ENCODE peak calls at places on chromosomes 12 and 14, in five cellular contexts. One of them, this sample, is unnamed.

GRCh38 chr12:46354799-46355194 is 17.8 kb downstream of the SLC38A2 start:
- DNase-seq in sigmoid colon: no peak
- DNase-seq in omental fat pad: no peak
- DNase-seq in GM23338: no peak
- DNase-seq in cardiac muscle cell: no peak
- DNase-seq in this sample: no peak

GRCh38 chr14:71714225-71714624 is 218.0 kb upstream of the RGS6 start:
- DNase-seq in GM23338: no peak
- DNase-seq in cardiac muscle cell: no peak
- DNase-seq in sigmoid colon: no peak
- DNase-seq in omental fat pad: no peak
- DNase-seq in this sample: no peak

GRCh38 chr12:89348894-89349669 is 3.2 kb downstream of the DUSP6 start:
- DNase-seq in GM23338: no peak
- DNase-seq in sigmoid colon: no peak
- DNase-seq in omental fat pad: no peak
- DNase-seq in cardiac muscle cell: no peak
- DNase-seq in this sample: no peak

GRCh38 chr14:102692334-102692733 is 84.9 kb upstream of the TRAF3 start:
- DNase-seq in GM23338: no peak
- DNase-seq in omental fat pad: no peak
- DNase-seq in cardiac muscle cell: no peak
- DNase-seq in sigmoid colon: no peak
- DNase-seq in this sample: no peak

GRCh38 chr12:106957617-106958016 is 1.9 kb downstream of the TMEM263 start:
- DNase-seq in cardiac muscle cell: no peak
- DNase-seq in GM23338: no peak
- DNase-seq in sigmoid colon: no peak
- DNase-seq in omental fat pad: no peak
- DNase-seq in this sample: no peak

GRCh38 chr12:66352197-66352596 is 49.9 kb downstream of the HELB start:
- DNase-seq in sigmoid colon: no peak
- DNase-seq in omental fat pad: no peak
- DNase-seq in cardiac muscle cell: peak
- DNase-seq in GM23338: peak
- DNase-seq in this sample: no peak

GRCh38 chr12:113333877-113334785 is 778 bp downstream of the SLC8B1 start:
- DNase-seq in omental fat pad: no peak
- DNase-seq in cardiac muscle cell: no peak
- DNase-seq in GM23338: no peak
- DNase-seq in sigmoid colon: no peak
- DNase-seq in this sample: peak

GRCh38 chr12:96398422-96399080 is 1.7 kb downstream of the CDK17 start:
- DNase-seq in cardiac muscle cell: peak
- DNase-seq in sigmoid colon: no peak
- DNase-seq in omental fat pad: no peak
- DNase-seq in GM23338: no peak
- DNase-seq in this sample: no peak

GRCh38 chr12:109858764-109859163 is 21.6 kb downstream of the GLTP start:
- DNase-seq in omental fat pad: no peak
- DNase-seq in cardiac muscle cell: no peak
- DNase-seq in GM23338: no peak
- DNase-seq in sigmoid colon: no peak
- DNase-seq in this sample: no peak

GRCh38 chr14:68922201-68922613 is 56.9 kb downstream of the ACTN1 start:
- DNase-seq in omental fat pad: no peak
- DNase-seq in sigmoid colon: peak
- DNase-seq in GM23338: no peak
- DNase-seq in cardiac muscle cell: no peak
- DNase-seq in this sample: no peak

GRCh38 chr12:107519906-107520859 is 165.4 kb upstream of the PWP1 start:
- DNase-seq in GM23338: no peak
- DNase-seq in cardiac muscle cell: no peak
- DNase-seq in sigmoid colon: no peak
- DNase-seq in omental fat pad: no peak
- DNase-seq in this sample: no peak

GRCh38 chr12:132429122-132429931 is 60.6 kb upstream of the FBRSL1 start:
- DNase-seq in sigmoid colon: no peak
- DNase-seq in GM23338: peak
- DNase-seq in cardiac muscle cell: peak
- DNase-seq in omental fat pad: no peak
- DNase-seq in this sample: no peak

GRCh38 chr12:59403259-59403932 is 192.4 kb upstream of the SLC16A7 start:
- DNase-seq in omental fat pad: no peak
- DNase-seq in sigmoid colon: no peak
- DNase-seq in GM23338: peak
- DNase-seq in cardiac muscle cell: peak
- DNase-seq in this sample: no peak

GRCh38 chr12:70815056-70815455 is 105.5 kb downstream of the PTPRR start:
- DNase-seq in sigmoid colon: no peak
- DNase-seq in omental fat pad: no peak
- DNase-seq in GM23338: no peak
- DNase-seq in cardiac muscle cell: no peak
- DNase-seq in this sample: no peak

GRCh38 chr12:112978163-112979081 is at the start of gene OAS2:
- DNase-seq in sigmoid colon: peak
- DNase-seq in cardiac muscle cell: peak
- DNase-seq in omental fat pad: no peak
- DNase-seq in GM23338: peak
- DNase-seq in this sample: peak

GRCh38 chr14:20469242-20469889 is at the start of gene PNP:
- DNase-seq in GM23338: peak
- DNase-seq in sigmoid colon: peak
- DNase-seq in omental fat pad: peak
- DNase-seq in cardiac muscle cell: peak
- DNase-seq in this sample: peak

DNA sequence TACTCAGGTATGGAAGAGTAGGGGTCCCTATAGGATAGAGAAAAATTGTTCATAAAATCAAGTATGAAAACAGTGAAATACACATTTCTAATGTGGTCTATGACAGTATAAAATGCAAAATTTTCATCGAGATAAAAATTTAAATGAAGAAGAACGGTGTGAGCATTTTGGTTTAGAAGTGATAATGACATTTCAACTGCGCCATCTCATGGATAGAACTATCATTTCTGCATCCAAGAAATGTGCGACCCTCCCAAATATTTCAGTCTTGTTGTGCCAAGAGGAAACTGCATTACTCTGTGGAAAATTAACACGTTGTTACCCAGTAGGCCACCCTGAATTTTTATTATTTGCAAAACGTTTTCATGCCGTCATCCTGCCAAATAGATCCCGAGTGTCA is 108.8 kb downstream of the CRACR2A start:
- DNase-seq in omental fat pad: no peak
- DNase-seq in sigmoid colon: no peak
- DNase-seq in cardiac muscle cell: no peak
- DNase-seq in GM23338: no peak
- DNase-seq in this sample: no peak
- TF ChIP-seq CTCF in omental fat pad: no peak
- TF ChIP-seq CTCF in sigmoid colon: no peak
- TF ChIP-seq CTCF in cardiac muscle cell: no peak
- TF ChIP-seq CTCF in GM23338: peak
- TF ChIP-seq CTCF in this sample: no peak

GRCh38 chr12:14365294-14366210 is at the start of gene ATF7IP:
- DNase-seq in sigmoid colon: peak
- DNase-seq in cardiac muscle cell: peak
- DNase-seq in omental fat pad: peak
- DNase-seq in GM23338: peak
- DNase-seq in this sample: peak
- TF ChIP-seq CTCF in sigmoid colon: peak
- TF ChIP-seq CTCF in cardiac muscle cell: peak
- TF ChIP-seq CTCF in omental fat pad: no peak
- TF ChIP-seq CTCF in GM23338: peak
- TF ChIP-seq CTCF in this sample: no peak

DNA sequence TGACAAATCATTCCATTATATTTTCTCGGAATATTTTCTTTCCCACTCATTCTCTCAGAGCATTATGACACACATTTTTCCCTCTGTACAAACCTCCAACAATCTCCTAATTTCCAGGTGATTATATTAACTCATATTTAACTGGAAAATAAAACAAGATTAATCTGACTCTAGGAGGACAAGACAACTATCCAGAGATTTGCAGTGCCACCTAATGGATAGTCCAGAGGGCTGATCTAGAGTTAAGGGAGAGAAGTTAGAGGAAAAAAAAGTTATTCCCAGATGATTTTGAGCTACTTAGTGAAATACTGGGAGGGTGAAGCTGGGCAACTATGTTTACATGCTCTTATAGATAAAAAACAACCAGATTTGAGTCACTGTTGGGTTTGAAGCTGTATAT is 161.7 kb downstream of the ALX1 start:
- DNase-seq in GM23338: no peak
- DNase-seq in omental fat pad: no peak
- DNase-seq in sigmoid colon: no peak
- DNase-seq in cardiac muscle cell: no peak
- DNase-seq in this sample: no peak
- TF ChIP-seq CTCF in GM23338: peak
- TF ChIP-seq CTCF in omental fat pad: no peak
- TF ChIP-seq CTCF in sigmoid colon: no peak
- TF ChIP-seq CTCF in cardiac muscle cell: peak
- TF ChIP-seq CTCF in this sample: no peak

GRCh38 chr14:104293231-104293841 is 154.9 kb downstream of the KIF26A start:
- DNase-seq in omental fat pad: no peak
- DNase-seq in cardiac muscle cell: no peak
- DNase-seq in GM23338: no peak
- DNase-seq in sigmoid colon: peak
- DNase-seq in this sample: no peak

GRCh38 chr14:104294983-104295680 is 156.7 kb downstream of the KIF26A start:
- DNase-seq in cardiac muscle cell: no peak
- DNase-seq in sigmoid colon: peak
- DNase-seq in GM23338: no peak
- DNase-seq in omental fat pad: no peak
- DNase-seq in this sample: no peak

GRCh38 chr14:104294628-104294982 is 156.2 kb downstream of the KIF26A start:
- DNase-seq in sigmoid colon: no peak
- DNase-seq in omental fat pad: no peak
- DNase-seq in GM23338: no peak
- DNase-seq in cardiac muscle cell: no peak
- DNase-seq in this sample: no peak

GRCh38 chr14:104292084-104292970 is 153.9 kb downstream of the KIF26A start:
- DNase-seq in sigmoid colon: peak
- DNase-seq in cardiac muscle cell: peak
- DNase-seq in omental fat pad: no peak
- DNase-seq in GM23338: no peak
- DNase-seq in this sample: no peak

GRCh38 chr14:104293851-104294627 is 155.7 kb downstream of the KIF26A start:
- DNase-seq in omental fat pad: no peak
- DNase-seq in GM23338: peak
- DNase-seq in cardiac muscle cell: no peak
- DNase-seq in sigmoid colon: peak
- DNase-seq in this sample: no peak
- TF ChIP-seq CTCF in omental fat pad: no peak
- TF ChIP-seq CTCF in GM23338: peak
- TF ChIP-seq CTCF in cardiac muscle cell: peak
- TF ChIP-seq CTCF in sigmoid colon: peak
- TF ChIP-seq CTCF in this sample: no peak

GRCh38 chr12:128872303-128872702 is 19.0 kb downstream of the GLT1D1 start:
- DNase-seq in sigmoid colon: no peak
- DNase-seq in cardiac muscle cell: no peak
- DNase-seq in omental fat pad: no peak
- DNase-seq in GM23338: no peak
- DNase-seq in this sample: no peak
- TF ChIP-seq CTCF in sigmoid colon: no peak
- TF ChIP-seq CTCF in cardiac muscle cell: no peak
- TF ChIP-seq CTCF in omental fat pad: no peak
- TF ChIP-seq CTCF in GM23338: no peak
- TF ChIP-seq CTCF in this sample: no peak

DNA sequence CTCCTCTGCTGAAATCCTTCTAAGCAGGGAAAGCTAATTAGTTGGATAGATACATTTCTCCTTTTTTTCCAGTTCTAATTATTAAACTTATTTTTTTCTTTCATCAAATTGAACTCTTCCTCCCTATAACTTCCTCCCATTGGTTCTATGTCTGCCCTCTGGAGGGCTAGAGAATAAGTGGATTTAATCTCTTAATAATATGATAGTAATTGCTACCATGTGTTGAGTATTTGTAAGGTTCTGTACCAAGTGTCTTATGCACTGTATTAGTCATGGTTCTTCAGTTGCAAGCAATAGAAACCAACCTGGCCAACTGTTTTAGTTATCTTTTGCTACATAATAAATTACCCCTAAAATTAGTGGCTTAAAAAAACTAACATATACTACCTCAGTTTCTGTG is 190.5 kb upstream of the PLXNC1 start:
- DNase-seq in omental fat pad: no peak
- DNase-seq in cardiac muscle cell: no peak
- DNase-seq in sigmoid colon: no peak
- DNase-seq in GM23338: no peak
- DNase-seq in this sample: no peak
- TF ChIP-seq CTCF in omental fat pad: no peak
- TF ChIP-seq CTCF in cardiac muscle cell: no peak
- TF ChIP-seq CTCF in sigmoid colon: no peak
- TF ChIP-seq CTCF in GM23338: no peak
- TF ChIP-seq CTCF in this sample: no peak

GRCh38 chr12:119664642-119665041 is 3.3 kb upstream of the PRKAB1 start:
- DNase-seq in cardiac muscle cell: no peak
- DNase-seq in omental fat pad: no peak
- DNase-seq in GM23338: no peak
- DNase-seq in sigmoid colon: no peak
- DNase-seq in this sample: no peak
- TF ChIP-seq CTCF in cardiac muscle cell: no peak
- TF ChIP-seq CTCF in omental fat pad: no peak
- TF ChIP-seq CTCF in GM23338: no peak
- TF ChIP-seq CTCF in sigmoid colon: no peak
- TF ChIP-seq CTCF in this sample: no peak

GRCh38 chr14:72868500-72868899 is 25.4 kb downstream of the DPF3 start:
- DNase-seq in sigmoid colon: no peak
- DNase-seq in GM23338: no peak
- DNase-seq in omental fat pad: no peak
- DNase-seq in cardiac muscle cell: no peak
- DNase-seq in this sample: no peak

GRCh38 chr14:72864712-72865365 is 29.1 kb downstream of the DPF3 start:
- DNase-seq in cardiac muscle cell: no peak
- DNase-seq in omental fat pad: no peak
- DNase-seq in GM23338: no peak
- DNase-seq in sigmoid colon: no peak
- DNase-seq in this sample: no peak

GRCh38 chr14:72863216-72864006 is 30.5 kb downstream of the DPF3 start:
- DNase-seq in cardiac muscle cell: no peak
- DNase-seq in omental fat pad: no peak
- DNase-seq in sigmoid colon: no peak
- DNase-seq in GM23338: no peak
- DNase-seq in this sample: no peak
- TF ChIP-seq CTCF in cardiac muscle cell: no peak
- TF ChIP-seq CTCF in omental fat pad: no peak
- TF ChIP-seq CTCF in sigmoid colon: no peak
- TF ChIP-seq CTCF in GM23338: no peak
- TF ChIP-seq CTCF in this sample: no peak

This sample was measured in CD8-positive, alpha-beta T cell.